ENCODE peak calls at places on chromosome 17, in nine cellular contexts. G, Y, X, F, U, M, Z, I and W are unnamed samples.

GRCh38 chr17:72119280-72119962 is 1.4 kb upstream of the SOX9 start:
- DNase-seq in G (no peak), Y (no peak), X (no peak), F (no peak), U (no peak), M (no peak), Z (no peak), I (no peak), W (no peak)

GRCh38 chr17:4365628-4366311 is 705 bp downstream of the UBE2G1 start:
- DNase-seq in G (peak), Y (no peak), X (no peak), F (peak), U (no peak), M (peak), Z (no peak), I (peak), W (no peak)

GRCh38 chr17:74522381-74523090 is 8.7 kb downstream of the CD300LB start:
- DNase-seq in G (no peak), Y (no peak), X (no peak), F (peak), U (no peak), M (no peak), Z (no peak), I (no peak), W (no peak)

GRCh38 chr17:34579017-34579946 is at the start of gene TMEM132E:
- DNase-seq in G (no peak), Y (no peak), X (peak), F (no peak), U (peak), M (peak), Z (no peak), I (no peak), W (peak)

GRCh38 chr17:231191-231965 is 49.9 kb upstream of the DOC2B start:
- DNase-seq in G (no peak), Y (no peak), X (no peak), F (no peak), U (no peak), M (no peak), Z (no peak), I (no peak), W (no peak)

GRCh38 chr17:2090804-2091534 is 36.1 kb downstream of the HIC1 start:
- DNase-seq in G (peak), Y (no peak), X (peak), F (no peak), U (peak), M (peak), Z (no peak), I (no peak), W (no peak)

GRCh38 chr17:37410357-37410756 is 3.7 kb downstream of the TADA2A start:
- DNase-seq in G (no peak), Y (no peak), X (no peak), F (no peak), U (no peak), M (no peak), Z (no peak), I (no peak), W (no peak)

GRCh38 chr17:39218906-39219305 is 6.8 kb downstream of the STAC2 start:
- DNase-seq in G (no peak), Y (no peak), X (no peak), F (no peak), U (no peak), M (no peak), Z (no peak), I (no peak), W (no peak)

GRCh38 chr17:21419299-21420239 is 43.4 kb downstream of the KCNJ12 start:
- DNase-seq in G (no peak), Y (no peak), X (no peak), F (no peak), U (no peak), M (no peak), Z (no peak), I (peak), W (no peak)

GRCh38 chr17:42563543-42563942 is 1.6 kb downstream of the COASY start:
- DNase-seq in G (peak), Y (no peak), X (no peak), F (no peak), U (peak), M (peak), Z (no peak), I (no peak), W (peak)

GRCh38 chr17:82034371-82035011 is 3.0 kb downstream of the DCXR start:
- DNase-seq in G (no peak), Y (no peak), X (no peak), F (no peak), U (no peak), M (no peak), Z (no peak), I (no peak), W (no peak)

GRCh38 chr17:31579265-31579664 is 187.8 kb downstream of the RAB11FIP4 start:
- DNase-seq in G (peak), Y (no peak), X (no peak), F (no peak), U (peak), M (no peak), Z (no peak), I (no peak), W (no peak)

GRCh38 chr17:51803161-51803560 is 355.4 kb downstream of the CA10 start:
- DNase-seq in G (no peak), Y (no peak), X (no peak), F (no peak), U (no peak), M (no peak), Z (no peak), I (no peak), W (no peak)

GRCh38 chr17:49371178-49371834 is 9.3 kb upstream of the ZNF652 start:
- DNase-seq in G (no peak), Y (no peak), X (no peak), F (no peak), U (no peak), M (no peak), Z (no peak), I (no peak), W (no peak)

GRCh38 chr17:28397687-28398279 is 8.2 kb downstream of the SLC46A1 start:
- DNase-seq in G (no peak), Y (no peak), X (no peak), F (no peak), U (no peak), M (no peak), Z (no peak), I (no peak), W (no peak)

GRCh38 chr17:6574689-6575595 is 18.6 kb upstream of the PITPNM3 start:
- DNase-seq in G (peak), Y (no peak), X (no peak), F (peak), U (no peak), M (peak), Z (no peak), I (peak), W (no peak)

GRCh38 chr17:30345527-30346075 is 11.7 kb upstream of the TMIGD1 start:
- DNase-seq in G (peak), Y (no peak), X (no peak), F (no peak), U (peak), M (peak), Z (no peak), I (no peak), W (peak)

GRCh38 chr17:17412331-17412730 is 64.5 kb upstream of the MED9 start:
- DNase-seq in G (peak), Y (no peak), X (no peak), F (no peak), U (no peak), M (no peak), Z (no peak), I (no peak), W (peak)

GRCh38 chr17:41739661-41740352 is 5.4 kb upstream of the HAP1 start:
- DNase-seq in G (peak), Y (no peak), X (no peak), F (no peak), U (peak), M (peak), Z (no peak), I (no peak), W (peak)

GRCh38 chr17:81500026-81500425 is 12.6 kb downstream of the ACTG1 start:
- DNase-seq in G (no peak), Y (no peak), X (no peak), F (no peak), U (no peak), M (no peak), Z (no peak), I (no peak), W (no peak)

GRCh38 chr17:40345161-40346034 is 19.1 kb downstream of the GJD3 start:
- DNase-seq in G (peak), Y (peak), X (peak), F (no peak), U (peak), M (peak), Z (no peak), I (peak), W (peak)

GRCh38 chr17:60941028-60941427 is 263.4 kb downstream of the BCAS3 start:
- DNase-seq in G (peak), Y (no peak), X (no peak), F (no peak), U (no peak), M (peak), Z (no peak), I (no peak), W (no peak)

GRCh38 chr17:61972311-61972710 is 44.5 kb upstream of the INTS2 start:
- DNase-seq in G (no peak), Y (no peak), X (no peak), F (no peak), U (no peak), M (no peak), Z (no peak), I (no peak), W (no peak)

GRCh38 chr17:45073414-45074070 is 12.4 kb downstream of the NMT1 start:
- DNase-seq in G (peak), Y (no peak), X (no peak), F (no peak), U (no peak), M (no peak), Z (no peak), I (no peak), W (no peak)

GRCh38 chr17:37124825-37125181 is 176.0 kb downstream of the AATF start:
- DNase-seq in G (no peak), Y (no peak), X (no peak), F (no peak), U (no peak), M (no peak), Z (no peak), I (no peak), W (no peak)

GRCh38 chr17:17305282-17305801 is 2.2 kb downstream of the NT5M start:
- DNase-seq in G (no peak), Y (no peak), X (no peak), F (peak), U (no peak), M (peak), Z (no peak), I (peak), W (no peak)

GRCh38 chr17:7356072-7356549 is 1.2 kb downstream of the TMEM95 start:
- DNase-seq in G (peak), Y (peak), X (peak), F (peak), U (peak), M (peak), Z (no peak), I (peak), W (peak)

GRCh38 chr17:43360376-43360738 is 38.4 kb upstream of the ARL4D start:
- DNase-seq in G (peak), Y (peak), X (no peak), F (peak), U (no peak), M (peak), Z (peak), I (peak), W (peak)

GRCh38 chr17:44314869-44315661 is 6.7 kb downstream of the RUNDC3A start:
- DNase-seq in G (peak), Y (no peak), X (no peak), F (peak), U (peak), M (peak), Z (no peak), I (peak), W (peak)

GRCh38 chr17:62381561-62381960 is 1.2 kb downstream of the EFCAB3 start:
- DNase-seq in G (no peak), Y (no peak), X (no peak), F (no peak), U (no peak), M (no peak), Z (no peak), I (no peak), W (no peak)

GRCh38 chr17:49822829-49823228 is 25.0 kb downstream of the TAC4 start:
- DNase-seq in G (no peak), Y (no peak), X (no peak), F (no peak), U (no peak), M (no peak), Z (no peak), I (no peak), W (no peak)

GRCh38 chr17:3990391-3991127 is 26.3 kb upstream of the ATP2A3 start:
- DNase-seq in G (no peak), Y (no peak), X (no peak), F (no peak), U (no peak), M (no peak), Z (no peak), I (no peak), W (no peak)

GRCh38 chr17:30363715-30364202 is 15.0 kb upstream of the CPD start:
- DNase-seq in G (peak), Y (peak), X (no peak), F (peak), U (peak), M (peak), Z (no peak), I (peak), W (peak)

GRCh38 chr17:14780116-14780515 is 479.2 kb downstream of the HS3ST3B1 start:
- DNase-seq in G (no peak), Y (no peak), X (no peak), F (no peak), U (no peak), M (no peak), Z (no peak), I (no peak), W (no peak)

GRCh38 chr17:53950858-53951250 is 128.1 kb downstream of the KIF2B start:
- DNase-seq in G (no peak), Y (no peak), X (no peak), F (no peak), U (no peak), M (no peak), Z (no peak), I (no peak), W (no peak)

GRCh38 chr17:12928736-12929135 is 89.1 kb downstream of the ELAC2 start:
- DNase-seq in G (peak), Y (no peak), X (no peak), F (no peak), U (peak), M (no peak), Z (no peak), I (no peak), W (no peak)

GRCh38 chr17:47225436-47225858 is 16.3 kb downstream of the MYL4 start:
- DNase-seq in G (peak), Y (no peak), X (peak), F (no peak), U (peak), M (peak), Z (peak), I (no peak), W (peak)

GRCh38 chr17:36627101-36627500 is 25.7 kb downstream of the MRM1 start:
- DNase-seq in G (no peak), Y (no peak), X (no peak), F (no peak), U (no peak), M (peak), Z (no peak), I (no peak), W (no peak)